ENCODE peak calls at places on chromosomes 6 and 20, in eight cellular contexts. I is renal cortical epithelial cell; G is mesendoderm; P is B cell; F is fibroblast of the conjunctiva; R is cardiac muscle cell; M is testis; T is activated gamma-delta T cell treated with anti-CD3 and anti-CD28 coated beads, Interleukin-2, amount 50 U/mL, for 16 hours. Y is an unnamed sample.

GRCh38 chr6:119012521-119012920 is 65.9 kb downstream of the FAM184A start:
- DNase-seq in I (peak), G (no peak), P (no peak), F (no peak), R (no peak), M (no peak), T (no peak), Y (no peak)

GRCh38 chr6:73121421-73121993 is 103.8 kb downstream of the KHDC1L start:
- DNase-seq in I (peak), G (peak), P (no peak), F (no peak), R (no peak), M (no peak), T (no peak), Y (no peak)

GRCh38 chr6:160040055-160040454 is 71.2 kb downstream of the IGF2R start:
- DNase-seq in I (no peak), G (no peak), P (no peak), F (no peak), R (peak), M (no peak), T (no peak), Y (no peak)

GRCh38 chr6:56851541-56852248 is 103.2 kb upstream of the BEND6 start:
- DNase-seq in I (peak), G (peak), P (peak), F (peak), R (peak), M (peak), T (no peak), Y (peak)

GRCh38 chr6:75213112-75213511 is 7.3 kb upstream of the COL12A1 start:
- DNase-seq in I (peak), G (no peak), P (no peak), F (no peak), R (no peak), M (no peak), T (no peak), Y (no peak)

GRCh38 chr6:143498428-143498827 is 13.1 kb downstream of the FUCA2 start:
- DNase-seq in I (no peak), G (peak), P (no peak), F (no peak), R (no peak), M (no peak), T (no peak), Y (peak)

GRCh38 chr6:23396934-23397333 is 729.1 kb upstream of the NRSN1 start:
- DNase-seq in I (no peak), G (no peak), P (no peak), F (no peak), R (no peak), M (no peak), T (no peak), Y (peak)

GRCh38 chr20:61896058-61896961 is 169.4 kb downstream of the TAF4 start:
- DNase-seq in I (no peak), G (peak), P (peak), F (peak), R (peak), M (peak), T (no peak), Y (peak)

GRCh38 chr6:11324453-11325023 is 92.1 kb upstream of the NEDD9 start:
- DNase-seq in I (no peak), G (no peak), P (no peak), F (no peak), R (no peak), M (no peak), T (peak), Y (no peak)

GRCh38 chr6:100879317-100879716 is 1.8 kb downstream of the ASCC3 start:
- DNase-seq in I (no peak), G (peak), P (no peak), F (no peak), R (no peak), M (no peak), T (no peak), Y (peak)

GRCh38 chr20:51678041-51678697 is 90.0 kb downstream of the ATP9A start:
- DNase-seq in I (no peak), G (no peak), P (no peak), F (no peak), R (no peak), M (peak), T (no peak), Y (peak)

GRCh38 chr6:122868137-122868536 is 79.1 kb downstream of the SMPDL3A start:
- DNase-seq in I (no peak), G (no peak), P (no peak), F (no peak), R (no peak), M (no peak), T (no peak), Y (no peak)

GRCh38 chr20:62860391-62860923 is 1.2 kb downstream of the TCFL5 start:
- DNase-seq in I (peak), G (peak), P (peak), F (no peak), R (no peak), M (no peak), T (no peak), Y (peak)

GRCh38 chr20:11473971-11474370 is 443.7 kb upstream of the BTBD3 start:
- DNase-seq in I (peak), G (no peak), P (no peak), F (no peak), R (no peak), M (no peak), T (no peak), Y (no peak)

GRCh38 chr20:38730167-38730988 is 6.1 kb downstream of the SLC32A1 start:
- DNase-seq in I (no peak), G (peak), P (peak), F (no peak), R (no peak), M (no peak), T (no peak), Y (peak)

GRCh38 chr6:33375143-33375649 is 16.4 kb upstream of the KIFC1 start:
- DNase-seq in I (peak), G (no peak), P (no peak), F (peak), R (no peak), M (peak), T (no peak), Y (no peak)

GRCh38 chr6:154354265-154354777 is 2.3 kb downstream of the IPCEF1 start:
- DNase-seq in I (no peak), G (no peak), P (no peak), F (no peak), R (no peak), M (no peak), T (no peak), Y (no peak)

Y was measured in ELF-1.